ENCODE peak calls at places on chromosome 7, in four cellular contexts. H is left lung; Z is naive thymus-derived CD4-positive, alpha-beta T cell; U is heart left ventricle. F is an unnamed sample.

GRCh38 chr7:29968683-29969457 is 20.7 kb downstream of the SCRN1 start:
- DNase-seq in Z (no peak), H (no peak), U (no peak), F (no peak)

GRCh38 chr7:157272351-157273207 is 64.2 kb upstream of the DNAJB6 start:
- DNase-seq in U (no peak), H (no peak), Z (no peak), F (peak; percentile 71)

GRCh38 chr7:157619753-157620525 is 283.1 kb downstream of the DNAJB6 start:
- DNase-seq in U (no peak), Z (no peak), H (no peak), F (no peak)

GRCh38 chr7:1810961-1811849 is 141.1 kb downstream of the ELFN1 start:
- DNase-seq in U (no peak), Z (no peak), H (no peak), F (peak; percentile 49)

GRCh38 chr7:121605297-121605640 is 209.2 kb upstream of the FAM3C start:
- DNase-seq in H (no peak), U (no peak), Z (no peak), F (no peak)

GRCh38 chr7:118969370-118969769 is 744.9 kb downstream of the ANKRD7 start:
- DNase-seq in U (no peak), H (no peak), Z (no peak), F (no peak)

GRCh38 chr7:107471292-107472070 is 1.6 kb downstream of the GPR22 start:
- DNase-seq in U (no peak), H (no peak), Z (no peak), F (no peak)

GRCh38 chr7:45570797-45571196 is 3.4 kb upstream of the ADCY1 start:
- DNase-seq in H (no peak), U (no peak), Z (no peak), F (no peak)

GRCh38 chr7:1160665-1161010 is 642 bp upstream of the ZFAND2A start:
- DNase-seq in H (no peak), U (peak; percentile 45), Z (no peak), F (no peak)

GRCh38 chr7:2903686-2904162 is 59.6 kb upstream of the GNA12 start:
- DNase-seq in U (no peak), Z (no peak), H (no peak), F (no peak)

GRCh38 chr7:28807396-28807994 is 150.6 kb downstream of the TRIL start:
- DNase-seq in Z (no peak), H (no peak), U (no peak), F (no peak)

GRCh38 chr7:28806841-28807240 is 151.3 kb downstream of the TRIL start:
- DNase-seq in H (no peak), U (no peak), Z (no peak), F (no peak)

GRCh38 chr7:28811003-28811402 is 147.1 kb downstream of the TRIL start:
- DNase-seq in H (no peak), U (no peak), Z (no peak), F (no peak)

GRCh38 chr7:28811990-28812389 is 146.1 kb downstream of the TRIL start:
- DNase-seq in U (no peak), H (no peak), Z (no peak), F (no peak)

GRCh38 chr7:28808786-28809533 is 149.2 kb downstream of the TRIL start:
- DNase-seq in Z (no peak), U (no peak), H (no peak), F (peak; percentile 76)
- H3K4me1 ChIP-seq in Z (no peaks in the 10 kb centered on the region), U (no peaks in the 10 kb centered on the region), H (no peaks in the 10 kb centered on the region), F (peaks cover 3% of the 10 kb centered on the region)

GRCh38 chr7:140261522-140261921 is 84.7 kb upstream of the KDM7A start:
- DNase-seq in Z (no peak), H (no peak), U (no peak), F (no peak)

GRCh38 chr7:140262242-140262903 is 85.6 kb upstream of the KDM7A start:
- DNase-seq in H (no peak), Z (no peak), U (no peak), F (no peak)

GRCh38 chr7:140263277-140263676 is 86.5 kb upstream of the KDM7A start:
- DNase-seq in H (no peak), U (no peak), Z (peak; percentile 80), F (no peak)

GRCh38 chr7:140260767-140261486 is 84.1 kb upstream of the KDM7A start:
- DNase-seq in U (no peak), H (no peak), Z (no peak), F (no peak)

DNA sequence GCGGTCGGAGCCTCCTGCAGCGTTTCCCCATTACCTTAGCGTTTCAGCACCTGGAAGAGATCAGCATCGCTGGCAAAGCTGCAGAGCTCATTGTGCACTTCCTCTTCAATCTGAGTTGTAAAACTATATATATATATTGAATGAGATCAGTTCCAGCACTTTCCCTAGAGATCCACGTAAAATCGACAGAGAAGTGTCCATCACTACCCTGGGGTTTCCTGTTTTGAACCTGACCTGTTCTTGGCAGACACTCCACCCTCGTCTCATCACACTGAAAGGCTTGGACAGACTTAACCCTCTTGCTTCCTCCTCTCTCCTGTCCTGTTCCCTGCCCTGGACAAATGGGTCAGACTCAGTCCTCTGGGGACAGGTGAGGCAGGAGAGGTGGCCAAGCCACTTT is 83.6 kb upstream of the KDM7A start:
- DNase-seq in Z (no peak), H (no peak), U (no peak), F (no peak)
- H3K4me1 ChIP-seq in Z (peaks cover 29% of the 10 kb centered on the region), H (no peaks in the 10 kb centered on the region), U (peaks cover 12% of the 10 kb centered on the region), F (no peaks in the 10 kb centered on the region)

GRCh38 chr7:111081553-111081952 is 9.4 kb upstream of the LRRN3 start:
- DNase-seq in H (no peak), U (no peak), Z (no peak), F (no peak)
- H3K4me1 ChIP-seq in H (peaks cover 3% of the 10 kb centered on the region), U (peaks cover 15% of the 10 kb centered on the region), Z (peaks cover 54% of the 10 kb centered on the region), F (peaks cover 2% of the 10 kb centered on the region)

GRCh38 chr7:101169110-101169837 is 3.9 kb upstream of the VGF start:
- DNase-seq in H (no peak), Z (no peak), U (no peak), F (no peak)
- H3K4me1 ChIP-seq in H (peaks cover 59% of the 10 kb centered on the region), Z (peaks cover 74% of the 10 kb centered on the region), U (peaks cover 57% of the 10 kb centered on the region), F (no peaks in the 10 kb centered on the region)

GRCh38 chr7:113486548-113486947 is 368.2 kb upstream of the SMIM30 start:
- DNase-seq in U (no peak), H (no peak), Z (no peak), F (no peak)

GRCh38 chr7:113487925-113488731 is 369.8 kb upstream of the SMIM30 start:
- DNase-seq in H (no peak), Z (no peak), U (no peak), F (no peak)

GRCh38 chr7:113491305-113491704 is 373.0 kb upstream of the SMIM30 start:
- DNase-seq in H (no peak), U (no peak), Z (no peak), F (no peak)
- H3K4me1 ChIP-seq in H (no peaks in the 10 kb centered on the region), U (no peaks in the 10 kb centered on the region), Z (no peaks in the 10 kb centered on the region), F (no peaks in the 10 kb centered on the region)

GRCh38 chr7:80385512-80385911 is 126.4 kb downstream of the GNAT3 start:
- DNase-seq in H (no peak), Z (no peak), U (no peak), F (no peak)
- H3K4me1 ChIP-seq in H (no peaks in the 10 kb centered on the region), Z (no peaks in the 10 kb centered on the region), U (peaks cover 7% of the 10 kb centered on the region), F (no peaks in the 10 kb centered on the region)

GRCh38 chr7:88217675-88218427 is 2.0 kb downstream of the SRI start:
- DNase-seq in H (no peak), U (no peak), Z (no peak), F (no peak)
- H3K4me1 ChIP-seq in H (peaks cover 35% of the 10 kb centered on the region), U (peaks cover 26% of the 10 kb centered on the region), Z (peaks cover 15% of the 10 kb centered on the region), F (no peaks in the 10 kb centered on the region)

GRCh38 chr7:47506716-47507354 is 75.1 kb downstream of the TNS3 start:
- DNase-seq in Z (no peak), H (no peak), U (no peak), F (peak; percentile 75)

GRCh38 chr7:47504546-47505316 is 77.2 kb downstream of the TNS3 start:
- DNase-seq in Z (no peak), H (no peak), U (no peak), F (no peak)

GRCh38 chr7:47507514-47507913 is 74.4 kb downstream of the TNS3 start:
- DNase-seq in U (no peak), Z (no peak), H (no peak), F (peak; percentile 44)

GRCh38 chr7:47503283-47503682 is 78.6 kb downstream of the TNS3 start:
- DNase-seq in U (no peak), H (no peak), Z (no peak), F (no peak)

GRCh38 chr7:47505317-47506007 is 76.4 kb downstream of the TNS3 start:
- DNase-seq in H (no peak), U (no peak), Z (no peak), F (no peak)
- H3K4me1 ChIP-seq in H (peaks cover 54% of the 10 kb centered on the region), U (peaks cover 68% of the 10 kb centered on the region), Z (no peaks in the 10 kb centered on the region), F (peaks cover 2% of the 10 kb centered on the region)

F was measured in aorta.